ENCODE peak calls at places on chromosomes 4 and X, in six cellular contexts. A, P, E, Y, R and M are unnamed samples.

GRCh38 chr4:185773419-185773818 is 38.6 kb downstream of the SORBS2 start:
- DNase-seq in A (peak; percentile 66), P (no peak), E (peak; percentile 86), Y (no peak), R (peak; percentile 38), M (no peak)

GRCh38 chrX:74537011-74537390 is 77.4 kb downstream of the RLIM start:
- DNase-seq in A (no peak), P (no peak), E (no peak), Y (no peak), R (no peak), M (no peak)

GRCh38 chrX:16469870-16470269 is 180.1 kb upstream of the S100G start:
- DNase-seq in A (no peak), P (no peak), E (no peak), Y (no peak), R (no peak), M (peak; percentile 22)

GRCh38 chrX:53128097-53128749 is 34.3 kb downstream of the KANTR start:
- DNase-seq in A (no peak), P (no peak), E (no peak), Y (no peak), R (no peak), M (no peak)

GRCh38 chr4:39713691-39714090 is 15.8 kb downstream of the UBE2K start:
- DNase-seq in A (no peak), P (no peak), E (no peak), Y (no peak), R (no peak), M (no peak)

GRCh38 chrX:39396358-39396995 is 595.2 kb downstream of the MID1IP1 start:
- DNase-seq in A (no peak), P (no peak), E (no peak), Y (no peak), R (no peak), M (no peak)

GRCh38 chr4:114386637-114387233 is 211.9 kb upstream of the UGT8 start:
- DNase-seq in A (no peak), P (peak; percentile 38), E (no peak), Y (no peak), R (no peak), M (peak; percentile 4)

GRCh38 chr4:1098311-1098925 is 14.9 kb downstream of the RNF212 start:
- DNase-seq in A (no peak), P (no peak), E (no peak), Y (no peak), R (no peak), M (no peak)

GRCh38 chrX:154800508-154801207 is 4.6 kb downstream of the MPP1 start:
- DNase-seq in A (no peak), P (no peak), E (no peak), Y (no peak), R (no peak), M (peak; percentile 52)

GRCh38 chrX:155086202-155086840 is 15.0 kb downstream of the BRCC3 start:
- DNase-seq in A (no peak), P (peak; percentile 31), E (peak; percentile 49), Y (no peak), R (no peak), M (peak; percentile 57)

GRCh38 chrX:10450229-10450958 is 170.0 kb downstream of the MID1 start:
- DNase-seq in A (no peak), P (no peak), E (no peak), Y (no peak), R (no peak), M (no peak)

GRCh38 chrX:68847172-68847571 is 18.4 kb downstream of the EFNB1 start:
- DNase-seq in A (no peak), P (no peak), E (no peak), Y (no peak), R (no peak), M (no peak)

GRCh38 chr4:3077796-3078195 is 3.3 kb downstream of the HTT start:
- DNase-seq in A (no peak), P (no peak), E (no peak), Y (no peak), R (no peak), M (no peak)

GRCh38 chrX:39133971-39134370 is 332.7 kb downstream of the MID1IP1 start:
- DNase-seq in A (peak; percentile 26), P (no peak), E (peak; percentile 44), Y (no peak), R (no peak), M (peak; percentile 27)

GRCh38 chrX:40054793-40055192 is 43.0 kb downstream of the BCOR start:
- DNase-seq in A (no peak), P (no peak), E (no peak), Y (no peak), R (no peak), M (no peak)

GRCh38 chrX:24026403-24026801 is 584 bp downstream of the KLHL15 start:
- DNase-seq in A (no peak), P (no peak), E (no peak), Y (no peak), R (no peak), M (peak; percentile 53)

GRCh38 chrX:108601276-108601675 is 135.1 kb downstream of the IRS4 start:
- DNase-seq in A (no peak), P (no peak), E (no peak), Y (no peak), R (no peak), M (no peak)

GRCh38 chr4:169236901-169237626 is 33.7 kb downstream of the SH3RF1 start:
- DNase-seq in A (no peak), P (no peak), E (peak; percentile 70), Y (no peak), R (peak; percentile 85), M (no peak)

GRCh38 chr4:67861513-67861912 is 22.3 kb downstream of the TMPRSS11D start:
- DNase-seq in A (no peak), P (no peak), E (no peak), Y (no peak), R (no peak), M (no peak)

GRCh38 chr4:1172971-1173757 is 781 bp upstream of the SPON2 start:
- DNase-seq in A (no peak), P (no peak), E (peak; percentile 82), Y (no peak), R (no peak), M (no peak)

DNA sequence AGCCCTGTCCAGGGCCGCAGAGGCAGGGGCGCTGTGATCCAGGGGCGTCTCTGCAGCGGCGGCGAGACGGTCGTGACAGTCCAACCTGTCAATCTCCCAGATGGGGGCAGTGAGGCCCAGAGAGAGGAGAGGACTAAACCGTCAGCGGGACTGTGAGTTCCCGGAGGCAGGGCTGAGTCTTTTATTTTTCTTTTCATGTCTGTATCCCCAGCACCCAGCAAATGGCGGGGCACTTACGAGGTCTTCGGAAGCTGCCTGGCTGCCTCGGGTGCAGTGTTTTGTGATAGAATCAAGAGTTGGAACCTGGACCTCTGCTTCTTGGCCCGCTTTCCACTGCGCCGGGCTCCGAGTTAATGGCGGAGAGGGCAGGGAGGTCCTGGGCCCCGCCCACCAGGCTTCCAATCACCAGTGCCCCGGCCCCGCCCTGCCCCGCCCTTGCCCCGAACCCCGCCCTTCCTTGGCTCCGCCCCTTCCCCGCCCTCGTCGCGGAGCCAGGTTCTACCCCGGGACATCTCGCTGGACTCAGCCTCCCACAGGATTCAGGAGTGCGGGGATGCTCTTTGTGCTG is 35.3 kb upstream of the GRPEL1 start:
- DNase-seq in A (peak; percentile 94), P (peak; percentile 60), E (peak; percentile 94), Y (peak; percentile 94), R (peak; percentile 90), M (peak; percentile 77)
- TF ChIP-seq POLR2A in A (no peak), P (peak; percentile 79), E (peak; percentile 59), Y (no peak), R (peak; percentile 40), M (no peak)

DNA sequence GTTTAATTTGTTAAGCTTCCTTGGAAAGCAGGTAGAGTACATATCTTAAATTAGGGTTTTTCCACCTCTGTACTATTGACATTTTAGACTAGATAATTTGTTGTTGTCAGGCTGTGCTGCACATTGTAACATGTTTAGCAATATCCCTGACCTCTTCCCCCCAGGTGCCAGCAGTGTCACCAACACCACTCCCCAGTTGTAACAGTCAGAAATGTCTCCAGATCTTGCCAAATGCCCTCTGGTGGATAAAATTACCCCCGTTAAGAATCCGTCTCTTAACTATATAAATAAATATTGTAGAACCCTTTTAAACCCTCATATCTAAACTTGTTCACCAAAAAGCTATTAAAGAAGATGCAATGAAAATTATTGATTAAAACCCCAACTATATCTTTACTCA is 161.5 kb downstream of the ARHGAP6 start:
- DNase-seq in A (no peak), P (no peak), E (peak; percentile 43), Y (no peak), R (no peak), M (peak; percentile 12)
- TF ChIP-seq POLR2A in A (no peak), P (no peak), E (no peak), Y (no peak), R (no peak), M (no peak)

GRCh38 chrX:149939271-149940014 is 1.2 kb upstream of the EOLA2 start:
- DNase-seq in A (peak; percentile 95), P (peak; percentile 69), E (peak; percentile 96), Y (peak; percentile 96), R (peak; percentile 94), M (peak; percentile 94)

GRCh38 chrX:149938427-149939270 is at the start of gene EOLA2:
- DNase-seq in A (peak; percentile 94), P (peak; percentile 95), E (peak; percentile 95), Y (peak; percentile 97), R (peak; percentile 96), M (peak; percentile 99)

GRCh38 chrX:149940015-149940716 is 1.9 kb upstream of the EOLA2 start:
- DNase-seq in A (peak; percentile 91), P (peak; percentile 94), E (peak; percentile 96), Y (peak; percentile 95), R (peak; percentile 93), M (peak; percentile 97)

DNA sequence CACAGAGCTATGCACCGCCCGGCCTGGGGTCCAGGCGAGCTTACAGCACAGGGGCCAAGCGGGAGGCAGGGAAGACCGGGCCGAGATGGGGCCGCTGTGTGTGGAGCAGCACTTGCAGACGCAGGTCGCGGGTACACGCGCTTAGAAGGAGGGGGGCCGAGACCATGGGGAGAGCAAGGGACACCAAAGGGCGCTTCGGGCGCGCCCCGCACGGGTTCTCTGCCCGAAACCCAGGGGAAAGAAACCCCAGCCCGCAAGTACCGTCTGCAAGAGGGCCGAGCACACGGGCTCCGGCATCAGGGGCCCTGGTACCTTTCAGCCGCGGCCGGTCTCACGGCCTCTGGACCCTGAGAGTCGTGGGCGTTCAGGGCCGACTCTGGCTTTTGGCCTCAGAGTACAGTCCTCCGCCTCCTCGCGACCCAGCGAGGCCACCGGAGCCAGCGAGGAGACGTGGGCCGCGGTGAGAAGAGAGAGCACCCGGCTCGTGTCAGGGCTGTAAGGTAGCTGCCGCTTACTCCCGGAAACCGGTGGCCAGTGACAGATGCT is 337 bp downstream of the EOLA2 start:
- DNase-seq in A (no peak), P (no peak), E (peak; percentile 44), Y (no peak), R (peak; percentile 23), M (peak; percentile 53)
- TF ChIP-seq POLR2A in A (no peak), P (no peak), E (peak; percentile 65), Y (no peak), R (no peak), M (no peak)

DNA sequence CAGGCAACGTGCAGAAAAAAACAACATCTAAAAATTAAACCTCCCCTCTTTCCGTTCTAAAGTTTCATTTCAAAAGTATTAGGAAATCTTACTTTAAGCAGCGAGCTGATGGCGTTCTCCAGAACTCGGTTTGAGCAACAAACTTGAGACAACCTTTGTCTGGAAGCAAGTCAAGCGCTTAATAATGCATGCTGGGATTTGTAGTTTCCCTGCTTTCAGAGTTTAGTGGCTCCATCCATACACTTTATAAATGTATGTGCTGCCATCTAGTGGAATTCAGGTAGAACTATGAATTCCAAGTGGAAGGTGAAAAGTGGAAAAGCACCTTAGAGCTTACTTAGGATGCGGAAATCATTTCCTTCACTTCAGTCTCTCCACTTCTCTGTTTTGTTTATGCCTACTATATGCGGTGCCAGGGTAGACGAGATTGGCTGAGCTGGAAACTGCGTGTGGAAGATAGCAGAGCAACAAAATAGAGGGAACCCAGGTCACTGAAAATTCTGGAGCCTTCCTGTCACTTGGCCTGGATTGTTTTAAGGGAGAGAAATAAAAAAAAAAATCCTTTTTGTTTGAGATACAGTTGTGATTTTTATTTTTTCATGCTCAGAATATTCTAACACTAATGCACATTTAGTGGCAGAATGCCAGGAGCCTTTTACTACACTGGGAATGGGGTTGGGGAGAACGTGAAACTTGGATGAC is at the start of gene BDH2:
- DNase-seq in A (peak; percentile 39), P (peak; percentile 79), E (peak; percentile 64), Y (no peak), R (peak; percentile 46), M (peak; percentile 84)
- TF ChIP-seq POLR2A in A (no peak), P (peak; percentile 51), E (no peak), Y (no peak), R (no peak), M (no peak)